ENCODE peak calls at places on chromosomes 4 and X, in six cellular contexts. A is fibroblast of mammary gland; R is right lobe of liver; W is AG04450; O is CD8-positive, alpha-beta T cell; M is lower lobe of right lung. V is an unnamed sample.

GRCh38 chr4:184653650-184654049 is 4.1 kb downstream of the PRIMPOL start:
- DNase-seq in A (peak; percentile 11), R (no peak), W (peak; percentile 37), O (no peak), M (no peak), V (no peak)

GRCh38 chrX:153515435-153515834 is 2.0 kb upstream of the ATP2B3 start:
- DNase-seq in A (no peak), R (no peak), W (no peak), O (no peak), M (no peak), V (no peak)

GRCh38 chr4:88159137-88159725 is 792 bp upstream of the ABCG2 start:
- DNase-seq in A (no peak), R (no peak), W (no peak), O (no peak), M (peak; percentile 60), V (no peak)

GRCh38 chr4:105022811-105023667 is 123.6 kb upstream of the TET2 start:
- DNase-seq in A (peak; percentile 39), R (no peak), W (no peak), O (no peak), M (peak; percentile 62), V (no peak)

GRCh38 chrX:68714856-68715255 is 67.4 kb downstream of the STARD8 start:
- DNase-seq in A (no peak), R (no peak), W (no peak), O (no peak), M (no peak), V (no peak)

GRCh38 chr4:113732-114131 is 10.6 kb upstream of the ZNF718 start:
- DNase-seq in A (no peak), R (no peak), W (no peak), O (no peak), M (no peak), V (no peak)

GRCh38 chr4:8210631-8211030 is 11.5 kb downstream of the SH3TC1 start:
- DNase-seq in A (no peak), R (no peak), W (no peak), O (no peak), M (no peak), V (no peak)

GRCh38 chr4:36494016-36494415 is 212.6 kb downstream of the DTHD1 start:
- DNase-seq in A (no peak), R (no peak), W (no peak), O (no peak), M (no peak), V (no peak)

GRCh38 chr4:141645611-141646340 is 9.4 kb downstream of the IL15 start:
- DNase-seq in A (peak; percentile 92), R (no peak), W (no peak), O (no peak), M (no peak), V (no peak)

GRCh38 chr4:140163029-140163810 is 9.2 kb upstream of the MAML3 start:
- DNase-seq in A (peak; percentile 74), R (no peak), W (no peak), O (no peak), M (no peak), V (no peak)

GRCh38 chr4:23455482-23455881 is 434.4 kb downstream of the PPARGC1A start:
- DNase-seq in A (no peak), R (no peak), W (no peak), O (no peak), M (no peak), V (peak; percentile 0)

GRCh38 chr4:137678796-137679195 is 146.5 kb upstream of the PCDH18 start:
- DNase-seq in A (peak; percentile 83), R (no peak), W (no peak), O (no peak), M (no peak), V (no peak)

GRCh38 chr4:167021545-167022155 is 212.6 kb downstream of the SPOCK3 start:
- DNase-seq in A (peak; percentile 67), R (peak; percentile 67), W (peak; percentile 7), O (peak; percentile 24), M (peak; percentile 62), V (no peak)

GRCh38 chr4:118751634-118752293 is 66.6 kb downstream of the METTL14 start:
- DNase-seq in A (peak; percentile 68), R (no peak), W (no peak), O (no peak), M (no peak), V (no peak)

GRCh38 chrX:72117636-72118215 is 14.0 kb downstream of the RTL5 start:
- DNase-seq in A (peak; percentile 31), R (no peak), W (no peak), O (no peak), M (no peak), V (no peak)

GRCh38 chrX:15465896-15466651 is 27.1 kb downstream of the PIR start:
- DNase-seq in A (peak; percentile 70), R (no peak), W (no peak), O (no peak), M (no peak), V (no peak)

GRCh38 chr4:120924931-120925330 is 2.4 kb upstream of the PRDM5 start:
- DNase-seq in A (no peak), R (no peak), W (no peak), O (no peak), M (no peak), V (no peak)

GRCh38 chrX:103157511-103158316 is 57.2 kb upstream of the BEX4 start:
- DNase-seq in A (peak; percentile 55), R (no peak), W (no peak), O (no peak), M (no peak), V (no peak)

GRCh38 chr4:174244441-174244840 is 39.0 kb downstream of the FBXO8 start:
- DNase-seq in A (no peak), R (no peak), W (no peak), O (no peak), M (no peak), V (no peak)

GRCh38 chrX:56763556-56764152 is 34.6 kb downstream of the NBDY start:
- DNase-seq in A (peak; percentile 77), R (peak; percentile 71), W (no peak), O (no peak), M (no peak), V (no peak)
- TF ChIP-seq CTCF in A (peak; percentile 37), R (peak; percentile 59), W (no peak), O (no peak), M (peak; percentile 10), V (no peak)

DNA sequence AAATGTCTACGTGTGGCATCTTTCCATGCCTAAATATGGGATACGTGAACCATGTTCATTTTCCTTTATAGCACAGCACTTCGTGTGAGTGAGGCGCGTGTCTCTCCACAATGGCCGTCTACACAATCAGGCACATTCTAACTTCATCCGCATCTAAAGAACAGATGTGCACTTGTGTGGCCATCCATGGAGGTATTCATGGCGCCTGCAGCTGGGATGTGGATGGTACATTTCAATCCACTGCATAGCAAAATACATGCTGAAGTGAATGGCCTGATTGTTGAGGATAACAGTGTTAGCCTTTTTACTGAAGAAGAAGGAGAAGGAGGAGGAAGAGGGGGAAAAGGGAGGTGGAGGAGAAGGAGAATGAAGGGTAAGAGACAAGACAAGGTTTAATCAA is 34.4 kb upstream of the TRIM2 start:
- DNase-seq in A (no peak), R (no peak), W (no peak), O (no peak), M (no peak), V (no peak)
- H3K4me3 ChIP-seq in A (no peak overlapping the region), R (no peak overlapping the region), W (no peak overlapping the region), O (no peak overlapping the region), M (no peak overlapping the region), V (no peak overlapping the region)

GRCh38 chrX:9526965-9527364 is 62.1 kb downstream of the TBL1X start:
- DNase-seq in A (no peak), R (no peak), W (no peak), O (no peak), M (no peak), V (no peak)
- TF ChIP-seq CTCF in A (no peak), R (no peak), W (no peak), O (no peak), M (no peak), V (no peak)

DNA sequence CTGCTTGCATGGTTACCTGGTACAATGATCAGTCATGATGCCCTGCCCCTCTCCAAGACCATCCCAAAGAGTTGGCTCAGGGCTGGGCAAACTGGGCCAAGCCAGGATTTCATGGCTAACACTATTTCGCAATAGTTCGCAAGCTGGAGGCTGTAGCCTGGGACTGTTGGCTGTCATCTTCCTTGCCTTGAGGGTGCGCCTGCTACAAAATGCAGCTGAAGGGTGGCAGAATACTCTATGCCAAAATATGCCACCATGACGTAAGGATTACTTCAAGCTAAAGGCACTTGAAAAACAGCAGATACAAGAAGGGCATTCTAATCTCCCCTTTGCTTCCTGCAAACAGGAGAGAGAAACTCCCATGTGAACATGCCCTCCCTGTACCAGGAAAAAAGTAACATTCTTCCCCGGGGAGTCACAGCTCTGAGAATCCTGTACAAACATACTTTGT is 21.0 kb downstream of the SAT1 start:
- DNase-seq in A (peak; percentile 41), R (peak; percentile 25), W (no peak), O (no peak), M (peak; percentile 45), V (no peak)
- H3K4me3 ChIP-seq in A (no peak overlapping the region), R (no peak overlapping the region), W (no peak overlapping the region), O (no peak overlapping the region), M (no peak overlapping the region), V (no peak overlapping the region)

GRCh38 chr4:20248155-20248558 is 3.5 kb upstream of the SLIT2 start:
- DNase-seq in A (peak; percentile 92), R (no peak), W (peak; percentile 55), O (no peak), M (no peak), V (peak; percentile 31)
- TF ChIP-seq CTCF in A (peak; percentile 76), R (peak; percentile 66), W (peak; percentile 81), O (no peak), M (peak; percentile 60), V (peak; percentile 69)

GRCh38 chr4:151031831-151032605 is 16.9 kb upstream of the LRBA start:
- DNase-seq in A (peak; percentile 74), R (no peak), W (no peak), O (no peak), M (no peak), V (no peak)
- H3K4me3 ChIP-seq in A (no peak overlapping the region), R (no peak overlapping the region), W (no peak overlapping the region), O (no peak overlapping the region), M (no peak overlapping the region), V (no peak overlapping the region)

GRCh38 chr4:170743633-170744032 is 653.9 kb upstream of the AADAT start:
- DNase-seq in A (no peak), R (no peak), W (no peak), O (no peak), M (peak; percentile 27), V (no peak)
- TF ChIP-seq CTCF in A (no peak), R (no peak), W (no peak), O (no peak), M (no peak), V (no peak)

DNA sequence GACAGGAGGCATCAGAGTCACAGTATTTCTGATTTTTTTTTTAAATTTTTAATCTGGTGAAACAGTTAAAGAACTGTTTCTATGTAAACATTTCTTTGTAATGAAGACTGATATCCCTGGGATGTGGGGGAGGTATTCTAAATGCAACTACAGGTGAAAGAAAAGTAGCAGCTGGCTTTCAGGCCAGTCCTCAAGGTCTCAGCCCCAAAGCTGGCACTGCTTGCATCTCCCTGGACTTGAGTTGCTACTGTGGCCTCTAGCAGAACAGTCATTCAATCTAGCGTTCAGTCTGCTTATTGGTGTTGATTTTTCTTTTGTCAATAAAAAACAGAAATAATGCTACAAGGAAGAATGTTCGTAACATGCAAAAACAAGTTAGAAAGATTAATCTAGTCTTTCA is 4.9 kb downstream of the MBNL3 start:
- DNase-seq in A (no peak), R (no peak), W (no peak), O (no peak), M (no peak), V (no peak)
- H3K4me3 ChIP-seq in A (no peak overlapping the region), R (no peak overlapping the region), W (no peak overlapping the region), O (no peak overlapping the region), M (no peak overlapping the region), V (no peak overlapping the region)

V was measured in LNCaP clone FGC.